ENCODE peak calls at places on chromosomes 11 and 22, in six cellular contexts. Y, A, X, W, S and V are unnamed samples.

GRCh38 chr22:38176170-38176741 is 5.4 kb downstream of the PLA2G6 start:
- DNase-seq in Y (no peak), A (peak; percentile 55), X (peak; percentile 71), W (no peak), S (peak; percentile 93), V (peak; percentile 61)

GRCh38 chr11:1832989-1833365 is 1.8 kb upstream of the SYT8 start:
- DNase-seq in Y (no peak), A (no peak), X (no peak), W (no peak), S (no peak), V (no peak)

GRCh38 chr11:19225599-19225998 is 15.1 kb downstream of the E2F8 start:
- DNase-seq in Y (no peak), A (no peak), X (no peak), W (peak; percentile 63), S (no peak), V (no peak)

GRCh38 chr11:77038029-77038824 is 4.0 kb downstream of the B3GNT6 start:
- DNase-seq in Y (no peak), A (no peak), X (no peak), W (no peak), S (no peak), V (no peak)

GRCh38 chr11:121844016-121844415 is 272.0 kb downstream of the BLID start:
- DNase-seq in Y (no peak), A (no peak), X (no peak), W (no peak), S (peak; percentile 13), V (no peak)

GRCh38 chr11:131246589-131247164 is 123.7 kb upstream of the NTM start:
- DNase-seq in Y (no peak), A (no peak), X (no peak), W (peak; percentile 45), S (no peak), V (no peak)

GRCh38 chr11:59801981-59802638 is 8.5 kb downstream of the MRPL16 start:
- DNase-seq in Y (no peak), A (no peak), X (no peak), W (no peak), S (peak; percentile 56), V (no peak)

GRCh38 chr22:19554834-19555404 is 30.7 kb upstream of the CLDN5 start:
- DNase-seq in Y (no peak), A (peak; percentile 38), X (no peak), W (no peak), S (peak; percentile 33), V (no peak)

GRCh38 chr11:70466154-70466553 is 67.8 kb downstream of the CTTN start:
- DNase-seq in Y (no peak), A (no peak), X (no peak), W (no peak), S (peak; percentile 11), V (no peak)

GRCh38 chr11:6229911-6230310 is 4.5 kb downstream of the FHIP1B start:
- DNase-seq in Y (no peak), A (no peak), X (no peak), W (peak; percentile 86), S (no peak), V (no peak)

GRCh38 chr22:21984793-21985192 is 2.2 kb upstream of the TOP3B start:
- DNase-seq in Y (no peak), A (no peak), X (no peak), W (no peak), S (peak; percentile 34), V (no peak)

GRCh38 chr11:3058753-3059664 is 1.8 kb upstream of the CARS1 start:
- DNase-seq in Y (no peak), A (no peak), X (no peak), W (no peak), S (peak; percentile 72), V (no peak)

GRCh38 chr22:45195616-45196015 is 31.9 kb downstream of the NUP50 start:
- DNase-seq in Y (no peak), A (no peak), X (no peak), W (no peak), S (no peak), V (no peak)

GRCh38 chr11:70176940-70177689 is 26.0 kb upstream of the FADD start:
- DNase-seq in Y (no peak), A (peak; percentile 50), X (no peak), W (peak; percentile 29), S (no peak), V (no peak)

GRCh38 chr11:119179983-119180382 is 5.3 kb upstream of the NHERF4 start:
- DNase-seq in Y (no peak), A (peak; percentile 44), X (peak; percentile 86), W (no peak), S (no peak), V (no peak)

GRCh38 chr11:66280428-66280827 is 2.5 kb downstream of the CNIH2 start:
- DNase-seq in Y (no peak), A (peak; percentile 59), X (no peak), W (no peak), S (no peak), V (no peak)

GRCh38 chr11:14075118-14075601 is 112.6 kb downstream of the SPON1 start:
- DNase-seq in Y (no peak), A (no peak), X (no peak), W (no peak), S (no peak), V (no peak)